ENCODE peak calls at places on chromosome 2, in ten cellular contexts. One of them, this sample, is unnamed. For H3K4me1, the result is how much of the 10 kb centered on the place peaks cover.

GRCh38 chr2:111041398-111042202 is 79.1 kb upstream of the BCL2L11 start:
- DNase-seq in A549: no peak
- DNase-seq in transverse colon: no peak
- DNase-seq in stomach: no peak
- DNase-seq in sigmoid colon: no peak
- DNase-seq in esophagus muscularis mucosa: peak
- DNase-seq in K562: no peak
- DNase-seq in GM12878: no peak
- DNase-seq in SK-N-SH: no peak
- DNase-seq in tibial nerve: no peak
- DNase-seq in this sample: no peak

GRCh38 chr2:222194669-222195068 is 104.1 kb downstream of the PAX3 start:
- DNase-seq in A549: no peak
- DNase-seq in transverse colon: no peak
- DNase-seq in stomach: no peak
- DNase-seq in sigmoid colon: no peak
- DNase-seq in esophagus muscularis mucosa: no peak
- DNase-seq in K562: no peak
- DNase-seq in GM12878: no peak
- DNase-seq in SK-N-SH: no peak
- DNase-seq in tibial nerve: no peak
- DNase-seq in this sample: no peak

GRCh38 chr2:15943914-15944313 is 3.6 kb downstream of the MYCN start:
- DNase-seq in A549: no peak
- DNase-seq in transverse colon: no peak
- DNase-seq in stomach: no peak
- DNase-seq in sigmoid colon: no peak
- DNase-seq in esophagus muscularis mucosa: no peak
- DNase-seq in K562: no peak
- DNase-seq in GM12878: no peak
- DNase-seq in SK-N-SH: peak
- DNase-seq in tibial nerve: peak
- DNase-seq in this sample: peak

GRCh38 chr2:216057688-216058193 is 23.9 kb downstream of the PECR start:
- DNase-seq in A549: peak
- DNase-seq in transverse colon: peak
- DNase-seq in stomach: peak
- DNase-seq in sigmoid colon: no peak
- DNase-seq in esophagus muscularis mucosa: no peak
- DNase-seq in K562: no peak
- DNase-seq in GM12878: peak
- DNase-seq in SK-N-SH: no peak
- DNase-seq in tibial nerve: no peak
- DNase-seq in this sample: no peak

GRCh38 chr2:238947243-238947760 is 99.4 kb downstream of the TWIST2 start:
- DNase-seq in A549: no peak
- DNase-seq in transverse colon: no peak
- DNase-seq in stomach: peak
- DNase-seq in sigmoid colon: peak
- DNase-seq in esophagus muscularis mucosa: no peak
- DNase-seq in K562: no peak
- DNase-seq in GM12878: no peak
- DNase-seq in SK-N-SH: no peak
- DNase-seq in tibial nerve: no peak
- DNase-seq in this sample: no peak

GRCh38 chr2:110770696-110771425 is 38.5 kb downstream of the ACOXL start:
- DNase-seq in A549: no peak
- DNase-seq in transverse colon: no peak
- DNase-seq in stomach: no peak
- DNase-seq in sigmoid colon: no peak
- DNase-seq in esophagus muscularis mucosa: no peak
- DNase-seq in K562: no peak
- DNase-seq in GM12878: no peak
- DNase-seq in SK-N-SH: peak
- DNase-seq in tibial nerve: peak
- DNase-seq in this sample: no peak

GRCh38 chr2:235268535-235268934 is 225.3 kb upstream of the AGAP1 start:
- DNase-seq in A549: no peak
- DNase-seq in transverse colon: no peak
- DNase-seq in stomach: no peak
- DNase-seq in sigmoid colon: no peak
- DNase-seq in esophagus muscularis mucosa: no peak
- DNase-seq in K562: no peak
- DNase-seq in GM12878: no peak
- DNase-seq in SK-N-SH: no peak
- DNase-seq in tibial nerve: no peak
- DNase-seq in this sample: no peak

GRCh38 chr2:205660521-205661124 is 21.7 kb upstream of the NRP2 start:
- DNase-seq in A549: no peak
- DNase-seq in transverse colon: peak
- DNase-seq in stomach: no peak
- DNase-seq in sigmoid colon: peak
- DNase-seq in esophagus muscularis mucosa: peak
- DNase-seq in K562: no peak
- DNase-seq in GM12878: no peak
- DNase-seq in SK-N-SH: no peak
- DNase-seq in tibial nerve: peak
- DNase-seq in this sample: no peak

GRCh38 chr2:23624378-23624777 is 239.4 kb downstream of the KLHL29 start:
- DNase-seq in A549: peak
- DNase-seq in transverse colon: no peak
- DNase-seq in stomach: no peak
- DNase-seq in sigmoid colon: peak
- DNase-seq in esophagus muscularis mucosa: no peak
- DNase-seq in K562: peak
- DNase-seq in GM12878: no peak
- DNase-seq in SK-N-SH: no peak
- DNase-seq in tibial nerve: no peak
- DNase-seq in this sample: no peak

DNA sequence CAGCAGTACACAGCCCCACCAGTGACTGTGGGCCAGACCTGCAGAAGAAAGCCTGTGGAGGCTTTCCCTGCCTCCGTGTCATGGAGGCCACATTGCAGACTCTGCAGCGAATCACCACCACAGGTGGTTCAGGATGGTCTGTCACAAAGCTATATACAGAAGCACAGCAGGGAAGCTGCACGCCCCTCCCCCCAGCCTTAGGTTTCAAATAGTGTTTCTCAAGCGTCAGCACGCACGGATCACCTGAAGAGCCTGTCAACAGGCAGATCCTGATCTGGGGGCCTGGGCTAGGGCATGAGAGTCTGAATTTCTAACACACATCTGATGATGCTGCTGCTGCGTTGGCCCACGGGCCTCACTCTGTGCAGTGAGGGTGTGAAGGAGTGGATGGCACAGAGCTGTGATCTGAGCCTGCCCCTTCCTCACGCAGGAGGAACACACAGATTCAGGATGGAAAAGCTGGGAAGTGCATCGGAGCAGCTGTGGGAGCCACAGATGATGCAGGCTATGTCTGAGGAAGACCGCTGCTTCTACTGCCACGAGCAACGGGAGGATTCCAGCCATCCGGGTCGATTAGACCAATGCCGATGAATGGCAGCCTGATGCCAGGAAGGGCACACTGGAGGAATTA is 96.6 kb downstream of the UXS1 start:
- DNase-seq in A549: no peak
- DNase-seq in transverse colon: no peak
- DNase-seq in stomach: no peak
- DNase-seq in sigmoid colon: no peak
- DNase-seq in esophagus muscularis mucosa: peak
- DNase-seq in K562: no peak
- DNase-seq in GM12878: no peak
- DNase-seq in SK-N-SH: no peak
- DNase-seq in tibial nerve: no peak
- DNase-seq in this sample: no peak
- H3K4me1 ChIP-seq in A549: under half
- H3K4me1 ChIP-seq in transverse colon: under half
- H3K4me1 ChIP-seq in stomach: under half
- H3K4me1 ChIP-seq in sigmoid colon: under half
- H3K4me1 ChIP-seq in esophagus muscularis mucosa: under half
- H3K4me1 ChIP-seq in K562: under half
- H3K4me1 ChIP-seq in GM12878: under half
- H3K4me1 ChIP-seq in SK-N-SH: under half
- H3K4me1 ChIP-seq in tibial nerve: under half
- H3K4me1 ChIP-seq in this sample: under half

DNA sequence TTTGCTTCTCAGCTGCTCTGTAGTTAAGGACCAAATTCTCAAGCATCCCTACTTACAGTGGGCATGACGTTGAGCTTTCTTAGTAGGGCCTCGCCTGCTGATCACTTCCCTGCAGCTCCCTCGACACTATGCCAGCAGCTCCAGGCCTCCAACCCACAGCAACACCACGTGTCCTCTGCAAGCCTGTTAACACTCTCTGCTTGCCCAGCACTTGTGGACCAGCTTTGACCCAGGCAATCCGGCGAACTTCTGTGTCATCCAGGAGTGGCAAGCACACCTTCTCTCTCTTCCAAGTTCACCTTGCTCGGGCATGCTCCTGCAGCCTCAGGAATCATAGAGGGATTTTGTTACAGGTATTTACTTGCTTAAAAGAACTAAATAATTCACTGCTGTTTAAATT is 138.6 kb upstream of the FHL2 start:
- DNase-seq in A549: no peak
- DNase-seq in transverse colon: no peak
- DNase-seq in stomach: no peak
- DNase-seq in sigmoid colon: no peak
- DNase-seq in esophagus muscularis mucosa: peak
- DNase-seq in K562: no peak
- DNase-seq in GM12878: no peak
- DNase-seq in SK-N-SH: no peak
- DNase-seq in tibial nerve: no peak
- DNase-seq in this sample: no peak
- TF ChIP-seq EP300 in A549: no peak
- TF ChIP-seq EP300 in transverse colon: no peak
- TF ChIP-seq EP300 in stomach: no peak
- TF ChIP-seq EP300 in sigmoid colon: no peak
- TF ChIP-seq EP300 in esophagus muscularis mucosa: no peak
- TF ChIP-seq EP300 in K562: no peak
- TF ChIP-seq EP300 in GM12878: no peak
- TF ChIP-seq EP300 in SK-N-SH: no peak
- TF ChIP-seq EP300 in tibial nerve: no peak
- TF ChIP-seq EP300 in this sample: no peak

DNA sequence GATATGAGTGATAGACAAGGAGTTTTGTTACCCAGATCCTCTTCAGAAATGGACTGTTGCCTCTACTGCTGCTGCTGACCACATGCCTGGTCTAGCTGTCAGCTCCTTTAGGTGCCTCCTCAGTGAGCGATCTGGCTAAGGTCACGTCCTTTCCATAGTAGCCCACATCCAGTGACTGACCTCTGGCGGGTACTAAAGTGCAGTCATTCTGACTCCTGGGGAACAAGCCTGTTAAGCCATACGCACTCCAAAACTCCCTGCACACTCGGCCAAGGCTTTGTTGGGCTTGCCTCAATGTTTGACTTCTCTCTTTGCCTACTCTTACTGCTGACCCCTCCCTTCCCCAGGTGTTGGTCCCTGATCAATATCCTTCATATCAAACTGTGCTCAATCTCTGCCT is 685.2 kb downstream of the IRS1 start:
- DNase-seq in A549: peak
- DNase-seq in transverse colon: no peak
- DNase-seq in stomach: no peak
- DNase-seq in sigmoid colon: no peak
- DNase-seq in esophagus muscularis mucosa: no peak
- DNase-seq in K562: no peak
- DNase-seq in GM12878: no peak
- DNase-seq in SK-N-SH: no peak
- DNase-seq in tibial nerve: no peak
- DNase-seq in this sample: no peak
- H3K27ac ChIP-seq in A549: peak
- H3K27ac ChIP-seq in transverse colon: no peak
- H3K27ac ChIP-seq in stomach: no peak
- H3K27ac ChIP-seq in sigmoid colon: no peak
- H3K27ac ChIP-seq in esophagus muscularis mucosa: no peak
- H3K27ac ChIP-seq in K562: no peak
- H3K27ac ChIP-seq in GM12878: no peak
- H3K27ac ChIP-seq in SK-N-SH: peak
- H3K27ac ChIP-seq in tibial nerve: no peak
- H3K27ac ChIP-seq in this sample: no peak

DNA sequence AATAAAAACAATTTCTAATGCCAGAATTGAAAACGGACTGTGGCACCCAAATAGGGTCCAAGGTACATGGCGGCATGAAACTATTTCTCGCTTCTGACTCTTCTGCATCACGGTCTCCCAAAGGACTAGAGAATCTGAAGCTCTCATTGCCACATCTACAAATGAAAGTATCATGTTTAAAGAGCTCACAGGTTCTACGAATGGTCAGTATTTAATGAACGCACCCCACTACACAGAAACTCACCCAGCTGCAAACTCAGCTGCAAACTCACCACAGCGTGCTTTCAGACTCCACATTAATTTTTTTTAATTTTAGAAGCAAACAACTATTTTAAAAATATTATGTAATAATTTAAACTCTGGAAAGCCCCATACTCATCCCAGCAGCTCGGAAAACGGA is 1.1 kb downstream of the CLASP1 start:
- DNase-seq in A549: no peak
- DNase-seq in transverse colon: no peak
- DNase-seq in stomach: no peak
- DNase-seq in sigmoid colon: no peak
- DNase-seq in esophagus muscularis mucosa: no peak
- DNase-seq in K562: no peak
- DNase-seq in GM12878: no peak
- DNase-seq in SK-N-SH: no peak
- DNase-seq in tibial nerve: no peak
- DNase-seq in this sample: no peak
- H3K4me1 ChIP-seq in A549: under half
- H3K4me1 ChIP-seq in transverse colon: under half
- H3K4me1 ChIP-seq in stomach: under half
- H3K4me1 ChIP-seq in sigmoid colon: under half
- H3K4me1 ChIP-seq in esophagus muscularis mucosa: half or more
- H3K4me1 ChIP-seq in K562: under half
- H3K4me1 ChIP-seq in GM12878: under half
- H3K4me1 ChIP-seq in SK-N-SH: under half
- H3K4me1 ChIP-seq in tibial nerve: under half
- H3K4me1 ChIP-seq in this sample: under half

DNA sequence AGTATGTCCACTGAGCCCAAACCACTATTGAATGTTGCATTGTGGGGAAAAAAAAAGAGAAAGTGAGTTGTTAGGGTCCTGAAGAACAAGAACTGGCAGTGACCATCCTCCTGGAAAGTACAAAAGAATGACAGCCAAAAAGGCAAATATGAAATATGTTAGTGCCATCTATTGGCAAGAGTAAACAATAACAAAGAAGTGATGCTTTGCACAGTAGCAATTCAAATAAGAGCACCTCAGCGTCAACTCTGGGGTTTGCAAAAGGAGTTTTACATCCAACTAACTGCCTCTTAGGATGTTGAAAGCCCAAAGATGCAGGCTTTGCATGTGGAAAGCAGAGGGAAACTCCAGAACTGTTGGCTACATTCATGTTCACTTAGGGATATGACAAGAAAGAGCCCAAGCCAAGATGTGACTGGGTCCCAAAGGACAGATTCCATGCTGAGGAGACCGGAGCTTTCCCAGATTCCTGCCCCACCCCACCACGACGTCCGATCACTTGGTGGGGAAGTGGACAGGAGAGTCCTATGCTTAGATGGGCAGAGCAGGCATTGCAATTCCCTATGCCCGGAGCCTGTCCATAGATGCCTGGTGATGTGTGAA is 15.6 kb downstream of the TRABD2A start:
- DNase-seq in A549: peak
- DNase-seq in transverse colon: no peak
- DNase-seq in stomach: no peak
- DNase-seq in sigmoid colon: no peak
- DNase-seq in esophagus muscularis mucosa: no peak
- DNase-seq in K562: no peak
- DNase-seq in GM12878: no peak
- DNase-seq in SK-N-SH: no peak
- DNase-seq in tibial nerve: no peak
- DNase-seq in this sample: no peak
- TF ChIP-seq EP300 in A549: no peak
- TF ChIP-seq EP300 in transverse colon: no peak
- TF ChIP-seq EP300 in stomach: no peak
- TF ChIP-seq EP300 in sigmoid colon: no peak
- TF ChIP-seq EP300 in esophagus muscularis mucosa: no peak
- TF ChIP-seq EP300 in K562: no peak
- TF ChIP-seq EP300 in GM12878: no peak
- TF ChIP-seq EP300 in SK-N-SH: no peak
- TF ChIP-seq EP300 in tibial nerve: no peak
- TF ChIP-seq EP300 in this sample: no peak